ENCODE peak calls at places on chromosomes 6 and 20, in six cellular contexts. M is OCI-LY7, J is right atrium auricular region, Q is mesothelial cell of epicardium, X is PC-9, C is ascending aorta. R is an unnamed sample.

GRCh38 chr6:37653933-37654565 is 43.6 kb downstream of the MDGA1 start:
- DNase-seq in M (peak), J (no peak), Q (no peak), X (no peak), C (no peak), R (peak)

GRCh38 chr6:162371133-162371532 is 356.4 kb downstream of the PRKN start:
- DNase-seq in M (no peak), J (no peak), Q (no peak), X (no peak), C (no peak), R (peak)

GRCh38 chr6:14269434-14269833 is 151.9 kb downstream of the CD83 start:
- DNase-seq in M (peak), J (no peak), Q (no peak), X (no peak), C (no peak), R (no peak)

GRCh38 chr6:3227363-3228045 is at the start of gene TUBB2B:
- DNase-seq in M (no peak), J (no peak), Q (peak), X (no peak), C (no peak), R (no peak)

GRCh38 chr20:48760403-48760889 is 67.4 kb downstream of the PREX1 start:
- DNase-seq in M (peak), J (no peak), Q (no peak), X (no peak), C (no peak), R (peak)

GRCh38 chr6:139109558-139109957 is 25.3 kb upstream of the HECA start:
- DNase-seq in M (peak), J (no peak), Q (no peak), X (no peak), C (no peak), R (no peak)

GRCh38 chr6:30135147-30135546 is 793 bp upstream of the TRIM40 start:
- DNase-seq in M (no peak), J (no peak), Q (no peak), X (no peak), C (no peak), R (no peak)

GRCh38 chr20:41623625-41624024 is 5.4 kb upstream of the CHD6 start:
- DNase-seq in M (no peak), J (no peak), Q (no peak), X (no peak), C (no peak), R (no peak)

GRCh38 chr20:50654899-50655298 is 36.4 kb downstream of the RIPOR3 start:
- DNase-seq in M (no peak), J (no peak), Q (no peak), X (no peak), C (no peak), R (no peak)

GRCh38 chr6:109292420-109292819 is 89.8 kb downstream of the CD164 start:
- DNase-seq in M (no peak), J (no peak), Q (no peak), X (no peak), C (no peak), R (no peak)

GRCh38 chr6:43609402-43609801 is 19.7 kb downstream of the GTPBP2 start:
- DNase-seq in M (no peak), J (no peak), Q (no peak), X (no peak), C (no peak), R (no peak)

GRCh38 chr20:10857362-10858070 is 183.7 kb upstream of the JAG1 start:
- DNase-seq in M (no peak), J (no peak), Q (no peak), X (no peak), C (peak), R (peak)

GRCh38 chr6:106128981-106129761 is 43.0 kb downstream of the PRDM1 start:
- DNase-seq in M (peak), J (no peak), Q (no peak), X (peak), C (no peak), R (peak)

GRCh38 chr6:79277109-79277508 is 42.6 kb upstream of the HMGN3 start:
- DNase-seq in M (no peak), J (no peak), Q (no peak), X (no peak), C (no peak), R (peak)

GRCh38 chr20:41135187-41135887 is 2.0 kb upstream of the PLCG1 start:
- DNase-seq in M (peak), J (no peak), Q (no peak), X (peak), C (no peak), R (peak)

GRCh38 chr6:32792901-32793400 is 23.9 kb downstream of the HLA-DOB start:
- DNase-seq in M (no peak), J (no peak), Q (no peak), X (no peak), C (no peak), R (no peak)

GRCh38 chr20:50305636-50306477 is 115.2 kb downstream of the CEBPB start:
- DNase-seq in M (no peak), J (no peak), Q (no peak), X (peak), C (no peak), R (no peak)

GRCh38 chr6:30646450-30647038 is 389 bp upstream of the C6orf136 start:
- DNase-seq in M (no peak), J (peak), Q (no peak), X (no peak), C (peak), R (no peak)

GRCh38 chr6:100344321-100344720 is 120.4 kb downstream of the SIM1 start:
- DNase-seq in M (no peak), J (no peak), Q (no peak), X (no peak), C (no peak), R (no peak)

GRCh38 chr6:122482750-122483080 is 11.1 kb upstream of the SERINC1 start:
- DNase-seq in M (no peak), J (no peak), Q (no peak), X (no peak), C (no peak), R (no peak)

GRCh38 chr6:54291738-54292137 is 16.5 kb upstream of the TINAG start:
- DNase-seq in M (no peak), J (no peak), Q (no peak), X (no peak), C (no peak), R (peak)

GRCh38 chr6:45126033-45126432 is 202.1 kb upstream of the RUNX2 start:
- DNase-seq in M (no peak), J (no peak), Q (no peak), X (no peak), C (no peak), R (no peak)

GRCh38 chr6:33768644-33769120 is 20.2 kb downstream of the LEMD2 start:
- DNase-seq in M (peak), J (peak), Q (peak), X (peak), C (no peak), R (peak)

GRCh38 chr20:45842169-45842812 is 8.7 kb downstream of the SNX21 start:
- DNase-seq in M (peak), J (no peak), Q (no peak), X (no peak), C (no peak), R (no peak)

GRCh38 chr6:48567016-48567415 is 456.0 kb upstream of the PTCHD4 start:
- DNase-seq in M (no peak), J (no peak), Q (no peak), X (no peak), C (no peak), R (peak)

GRCh38 chr20:1734269-1734858 is 76.8 kb upstream of the SIRPG start:
- DNase-seq in M (no peak), J (no peak), Q (no peak), X (no peak), C (no peak), R (no peak)

GRCh38 chr6:2111162-2111677 is 134.2 kb downstream of the GMDS start:
- DNase-seq in M (no peak), J (no peak), Q (no peak), X (no peak), C (no peak), R (peak)

GRCh38 chr6:115271434-115271833 is 789.3 kb downstream of the FRK start:
- DNase-seq in M (no peak), J (no peak), Q (no peak), X (no peak), C (no peak), R (no peak)
- TF ChIP-seq CTCF in M (no peak), J (no peak), Q (no peak), X (peak), C (no peak), R (no peak)

DNA sequence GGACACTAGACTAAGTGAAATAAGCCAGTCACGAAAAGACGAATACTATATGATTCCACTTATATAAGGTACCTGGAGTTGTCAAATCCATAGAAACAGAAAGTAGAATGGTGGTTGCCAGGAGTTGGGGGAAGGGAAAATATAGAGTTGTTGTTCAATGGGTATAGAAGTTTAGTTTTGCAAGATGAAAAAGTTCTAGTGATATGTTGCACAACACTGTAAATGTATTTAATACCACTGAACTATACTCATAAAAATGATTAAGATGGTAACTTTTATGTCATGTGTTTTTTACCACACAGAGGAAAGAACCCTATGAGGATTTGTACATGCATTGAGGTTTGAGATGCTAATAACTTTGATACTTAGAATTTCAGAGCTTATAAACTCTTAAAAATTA is 46.0 kb upstream of the TRAM2 start:
- DNase-seq in M (no peak), J (no peak), Q (no peak), X (no peak), C (no peak), R (no peak)
- TF ChIP-seq CTCF in M (no peak), J (no peak), Q (no peak), X (no peak), C (no peak), R (no peak)

DNA sequence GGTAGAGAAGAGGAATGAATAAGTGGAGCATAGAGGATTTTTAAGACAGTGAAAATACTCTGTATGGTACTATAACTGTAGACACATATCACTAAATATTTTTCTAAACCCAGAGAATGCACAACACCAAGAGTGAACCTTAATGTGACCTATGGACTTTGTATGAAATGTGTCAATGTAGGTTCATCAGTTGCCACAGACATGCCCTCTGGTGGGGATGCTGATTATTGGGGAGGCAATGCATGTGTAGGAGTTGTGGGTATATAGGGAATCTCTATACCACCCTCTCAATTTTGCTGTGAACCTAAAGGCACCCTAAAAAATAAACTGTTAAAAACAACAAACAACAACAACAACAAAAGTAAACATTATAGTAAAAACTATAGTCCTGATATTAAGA is 293.7 kb downstream of the RNF144B start:
- DNase-seq in M (no peak), J (no peak), Q (no peak), X (no peak), C (no peak), R (no peak)
- TF ChIP-seq CTCF in M (peak), J (no peak), Q (no peak), X (no peak), C (no peak), R (no peak)

DNA sequence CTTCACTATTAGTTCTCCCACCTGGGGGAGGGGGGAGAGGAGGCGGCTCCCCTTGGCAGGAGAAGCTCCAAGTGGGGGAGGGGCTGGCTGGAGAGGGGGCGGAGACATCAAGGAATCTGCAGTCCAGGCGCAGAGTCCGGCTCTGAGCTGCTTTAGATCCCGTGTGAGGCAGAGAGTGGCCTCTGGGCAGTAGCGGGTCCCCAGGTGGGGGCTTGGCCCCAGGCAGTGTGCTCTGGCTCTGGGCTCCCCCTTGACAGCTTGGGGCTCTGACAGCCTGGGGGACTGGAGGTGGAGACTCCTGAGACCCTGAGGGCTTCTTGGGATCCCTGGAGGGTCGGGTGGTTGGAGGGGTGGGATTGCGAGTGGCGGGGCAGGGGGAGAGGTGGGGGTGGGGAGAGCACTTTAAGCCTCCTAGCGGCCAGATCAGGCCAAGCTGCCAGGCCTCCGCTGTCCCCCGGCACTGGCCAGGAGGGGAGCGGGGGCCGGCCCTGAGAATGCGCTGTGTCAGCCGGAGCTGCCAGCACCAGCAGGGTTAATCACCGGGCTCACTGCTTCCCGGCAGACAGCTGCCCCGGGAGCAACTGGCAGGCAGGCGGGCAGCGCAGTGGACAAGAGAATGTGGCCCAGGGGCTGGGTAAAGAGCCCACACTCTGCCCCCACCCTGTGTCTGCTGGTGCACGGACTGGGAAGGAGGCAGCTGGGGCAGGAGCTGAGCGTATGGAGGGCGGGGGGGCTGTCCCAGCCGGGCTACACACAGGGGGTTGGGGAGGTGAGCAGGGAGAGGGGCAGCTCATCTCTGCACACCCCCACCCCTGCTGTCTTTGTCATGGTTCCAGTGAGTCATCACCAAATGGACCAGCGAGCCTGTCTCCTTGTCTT is 1.8 kb upstream of the LAMA5 start:
- DNase-seq in M (no peak), J (no peak), Q (no peak), X (peak), C (no peak), R (peak)
- TF ChIP-seq CTCF in M (peak), J (peak), Q (peak), X (peak), C (peak), R (peak)

DNA sequence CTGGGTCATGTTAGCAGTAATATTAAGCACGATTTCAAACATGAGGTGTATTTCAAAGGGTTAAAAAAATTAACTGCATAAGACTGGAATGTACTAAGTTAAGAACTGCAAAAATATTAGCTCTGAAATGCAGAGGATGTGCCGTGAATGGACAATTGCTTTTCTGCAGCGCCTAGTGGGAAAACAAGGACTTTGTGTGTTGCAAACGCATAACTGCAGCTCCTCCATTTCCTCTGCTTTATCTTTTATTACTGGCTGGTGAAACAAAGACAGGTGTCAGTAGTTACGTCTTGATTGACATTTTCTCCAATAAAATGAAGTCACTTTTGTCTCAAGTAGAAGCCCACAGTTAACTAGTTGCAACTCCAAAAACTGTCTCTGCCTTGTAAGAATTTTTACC is 1.7 kb downstream of the PDE7B start:
- DNase-seq in M (no peak), J (no peak), Q (no peak), X (no peak), C (no peak), R (no peak)
- TF ChIP-seq CTCF in M (no peak), J (no peak), Q (no peak), X (no peak), C (no peak), R (no peak)

GRCh38 chr6:116533233-116533957 is 12.1 kb downstream of the TRAPPC3L start:
- DNase-seq in M (no peak), J (no peak), Q (no peak), X (no peak), C (no peak), R (no peak)
- TF ChIP-seq CTCF in M (no peak), J (no peak), Q (no peak), X (no peak), C (no peak), R (no peak)

DNA sequence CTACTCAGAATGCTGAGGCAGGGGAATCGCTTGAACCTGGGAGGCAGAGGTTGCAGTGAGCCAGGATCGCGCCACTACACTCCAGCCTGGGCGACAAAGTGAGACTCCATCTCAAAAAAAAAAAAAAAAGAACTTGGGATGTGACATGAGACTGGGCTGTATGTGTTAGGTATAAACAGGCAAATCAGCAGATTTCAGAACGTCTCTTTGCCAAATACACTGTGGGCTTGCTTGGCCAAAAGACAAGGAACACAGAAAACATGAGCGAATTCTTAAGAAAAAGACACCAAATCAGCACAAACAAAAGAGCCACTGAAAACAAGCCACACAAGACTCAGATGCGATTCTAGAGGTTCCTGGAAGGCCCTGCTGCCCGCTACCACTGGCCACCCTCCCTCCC is 12.5 kb downstream of the ETV7 start:
- DNase-seq in M (no peak), J (no peak), Q (no peak), X (no peak), C (no peak), R (no peak)
- TF ChIP-seq CTCF in M (no peak), J (no peak), Q (no peak), X (no peak), C (no peak), R (no peak)

GRCh38 chr6:135534773-135535380 is 37.3 kb upstream of the AHI1 start:
- DNase-seq in M (no peak), J (no peak), Q (no peak), X (no peak), C (no peak), R (no peak)

GRCh38 chr6:135546206-135546605 is 48.7 kb upstream of the AHI1 start:
- DNase-seq in M (no peak), J (no peak), Q (no peak), X (no peak), C (no peak), R (no peak)

GRCh38 chr6:135537782-135538301 is 40.3 kb upstream of the AHI1 start:
- DNase-seq in M (no peak), J (no peak), Q (no peak), X (peak), C (no peak), R (peak)

GRCh38 chr6:135535989-135536414 is 38.5 kb upstream of the AHI1 start:
- DNase-seq in M (peak), J (no peak), Q (no peak), X (peak), C (no peak), R (peak)

DNA sequence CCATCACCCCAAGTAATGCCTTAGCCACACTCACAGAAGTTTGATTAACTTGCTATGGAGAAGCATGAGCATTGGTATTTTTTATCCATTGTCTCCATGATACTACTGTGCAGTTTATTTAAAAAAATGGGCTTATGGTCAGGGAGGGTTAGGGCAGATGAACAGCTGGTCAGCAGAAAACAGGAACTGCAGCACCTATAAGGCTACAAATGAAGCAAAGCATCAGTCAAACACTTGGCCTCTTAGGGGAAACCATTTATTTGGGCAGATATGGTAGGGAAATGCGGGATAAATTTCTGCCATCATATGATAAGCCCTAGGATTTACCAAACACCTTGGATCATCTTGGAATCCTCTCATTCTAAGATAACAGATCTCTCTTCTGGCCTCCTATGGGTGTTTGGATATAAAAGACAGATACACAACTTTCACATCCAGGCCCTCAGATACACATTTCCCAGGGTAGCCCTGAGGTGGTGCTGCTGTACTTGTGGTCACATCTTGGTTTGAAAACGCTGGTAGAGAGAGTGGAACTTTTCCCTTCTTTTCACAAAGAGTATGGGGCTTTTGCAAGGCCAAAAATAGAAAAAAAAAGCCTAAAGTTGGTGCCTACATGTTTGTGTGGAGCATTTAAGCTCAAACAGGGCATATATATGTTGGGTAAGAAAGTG is 42.8 kb upstream of the AHI1 start:
- DNase-seq in M (no peak), J (no peak), Q (no peak), X (no peak), C (no peak), R (no peak)
- TF ChIP-seq CTCF in M (no peak), J (peak), Q (no peak), X (no peak), C (no peak), R (no peak)

DNA sequence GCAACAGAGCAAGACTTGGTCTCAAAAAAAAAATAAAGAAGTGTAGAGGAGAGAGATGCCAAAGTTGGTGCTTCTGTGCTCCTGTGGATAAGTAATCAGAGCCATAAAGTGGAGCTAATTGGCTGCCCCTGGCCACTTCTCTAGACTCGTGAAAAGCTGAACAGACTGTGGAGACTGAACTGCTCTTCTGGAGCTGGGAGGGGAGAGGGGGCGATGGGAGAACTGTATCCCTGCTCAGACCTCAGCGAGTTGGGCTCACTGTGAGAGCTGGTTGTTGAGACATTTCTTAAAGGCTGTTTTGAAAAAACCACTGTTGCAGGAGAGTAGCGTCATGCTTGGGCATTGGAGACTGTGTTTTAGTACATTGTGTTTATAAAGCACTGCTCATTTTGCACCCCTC is 125.7 kb downstream of the TCP11 start:
- DNase-seq in M (no peak), J (no peak), Q (no peak), X (no peak), C (no peak), R (no peak)
- TF ChIP-seq CTCF in M (no peak), J (no peak), Q (no peak), X (no peak), C (no peak), R (no peak)